ENCODE peak calls at places on chromosome 17, in ten cellular contexts. One of them, this sample, is unnamed.

GRCh38 chr17:78196712-78197111 is 9.6 kb downstream of the AFMID start:
- DNase-seq in AG04450: no peak
- DNase-seq in left ventricle myocardium inferior: no peak
- DNase-seq in mucosa of descending colon: no peak
- DNase-seq in heart right ventricle: no peak
- DNase-seq in heart left ventricle: no peak
- DNase-seq in body of pancreas: no peak
- DNase-seq in HCT116: no peak
- DNase-seq in OCI-LY7: no peak
- DNase-seq in neural progenitor cell: no peak
- DNase-seq in this sample: no peak

GRCh38 chr17:50640701-50641338 is 6.1 kb downstream of the ABCC3 start:
- DNase-seq in heart right ventricle: no peak
- DNase-seq in body of pancreas: no peak
- DNase-seq in left ventricle myocardium inferior: no peak
- DNase-seq in HCT116: no peak
- DNase-seq in AG04450: no peak
- DNase-seq in neural progenitor cell: no peak
- DNase-seq in mucosa of descending colon: peak; percentile 50
- DNase-seq in OCI-LY7: no peak
- DNase-seq in heart left ventricle: no peak
- DNase-seq in this sample: peak; percentile 70

GRCh38 chr17:74770498-74771318 is 5.4 kb downstream of the NAT9 start:
- DNase-seq in OCI-LY7: peak; percentile 66
- DNase-seq in AG04450: no peak
- DNase-seq in HCT116: peak; percentile 41
- DNase-seq in heart left ventricle: peak; percentile 85
- DNase-seq in mucosa of descending colon: peak; percentile 79
- DNase-seq in heart right ventricle: peak; percentile 56
- DNase-seq in neural progenitor cell: peak; percentile 78
- DNase-seq in body of pancreas: peak; percentile 92
- DNase-seq in left ventricle myocardium inferior: peak; percentile 64
- DNase-seq in this sample: no peak

GRCh38 chr17:18195246-18195645 is 11.6 kb downstream of the ALKBH5 start:
- DNase-seq in OCI-LY7: no peak
- DNase-seq in HCT116: no peak
- DNase-seq in left ventricle myocardium inferior: no peak
- DNase-seq in AG04450: no peak
- DNase-seq in body of pancreas: no peak
- DNase-seq in heart right ventricle: no peak
- DNase-seq in mucosa of descending colon: no peak
- DNase-seq in heart left ventricle: no peak
- DNase-seq in neural progenitor cell: no peak
- DNase-seq in this sample: no peak

GRCh38 chr17:68035523-68036303 is at the start of gene KPNA2:
- DNase-seq in left ventricle myocardium inferior: peak; percentile 92
- DNase-seq in heart left ventricle: peak; percentile 94
- DNase-seq in mucosa of descending colon: peak; percentile 92
- DNase-seq in AG04450: peak; percentile 96
- DNase-seq in HCT116: peak; percentile 99
- DNase-seq in OCI-LY7: peak; percentile 100
- DNase-seq in neural progenitor cell: peak; percentile 97
- DNase-seq in body of pancreas: peak; percentile 92
- DNase-seq in heart right ventricle: peak; percentile 96
- DNase-seq in this sample: peak; percentile 78

GRCh38 chr17:892958-893357 is 86.6 kb downstream of the NXN start:
- DNase-seq in body of pancreas: no peak
- DNase-seq in AG04450: no peak
- DNase-seq in heart right ventricle: no peak
- DNase-seq in neural progenitor cell: no peak
- DNase-seq in HCT116: no peak
- DNase-seq in OCI-LY7: no peak
- DNase-seq in heart left ventricle: no peak
- DNase-seq in left ventricle myocardium inferior: no peak
- DNase-seq in mucosa of descending colon: no peak
- DNase-seq in this sample: no peak

GRCh38 chr17:55735784-55736405 is 13.2 kb upstream of the TMEM100 start:
- DNase-seq in HCT116: peak; percentile 49
- DNase-seq in OCI-LY7: peak; percentile 65
- DNase-seq in left ventricle myocardium inferior: no peak
- DNase-seq in AG04450: no peak
- DNase-seq in mucosa of descending colon: no peak
- DNase-seq in body of pancreas: peak; percentile 38
- DNase-seq in heart left ventricle: no peak
- DNase-seq in heart right ventricle: peak; percentile 54
- DNase-seq in neural progenitor cell: peak; percentile 74
- DNase-seq in this sample: no peak

GRCh38 chr17:77254961-77255741 is 114.4 kb downstream of the SEC14L1 start:
- DNase-seq in AG04450: peak; percentile 50
- DNase-seq in heart left ventricle: no peak
- DNase-seq in body of pancreas: no peak
- DNase-seq in left ventricle myocardium inferior: no peak
- DNase-seq in OCI-LY7: no peak
- DNase-seq in neural progenitor cell: peak; percentile 25
- DNase-seq in heart right ventricle: no peak
- DNase-seq in mucosa of descending colon: no peak
- DNase-seq in HCT116: peak; percentile 89
- DNase-seq in this sample: no peak

GRCh38 chr17:61743766-61744165 is 119.6 kb downstream of the BRIP1 start:
- DNase-seq in neural progenitor cell: no peak
- DNase-seq in AG04450: no peak
- DNase-seq in heart right ventricle: no peak
- DNase-seq in mucosa of descending colon: no peak
- DNase-seq in body of pancreas: no peak
- DNase-seq in left ventricle myocardium inferior: no peak
- DNase-seq in HCT116: no peak
- DNase-seq in OCI-LY7: no peak
- DNase-seq in heart left ventricle: no peak
- DNase-seq in this sample: no peak

GRCh38 chr17:61746248-61746985 is 116.9 kb downstream of the BRIP1 start:
- DNase-seq in heart right ventricle: no peak
- DNase-seq in body of pancreas: no peak
- DNase-seq in left ventricle myocardium inferior: no peak
- DNase-seq in AG04450: no peak
- DNase-seq in OCI-LY7: no peak
- DNase-seq in mucosa of descending colon: no peak
- DNase-seq in HCT116: no peak
- DNase-seq in heart left ventricle: no peak
- DNase-seq in neural progenitor cell: no peak
- DNase-seq in this sample: no peak

GRCh38 chr17:61744804-61745203 is 118.5 kb downstream of the BRIP1 start:
- DNase-seq in heart right ventricle: no peak
- DNase-seq in heart left ventricle: no peak
- DNase-seq in neural progenitor cell: no peak
- DNase-seq in body of pancreas: no peak
- DNase-seq in mucosa of descending colon: no peak
- DNase-seq in OCI-LY7: no peak
- DNase-seq in left ventricle myocardium inferior: no peak
- DNase-seq in HCT116: no peak
- DNase-seq in AG04450: no peak
- DNase-seq in this sample: no peak

GRCh38 chr17:61739002-61739401 is 124.3 kb downstream of the BRIP1 start:
- DNase-seq in AG04450: no peak
- DNase-seq in body of pancreas: no peak
- DNase-seq in heart left ventricle: no peak
- DNase-seq in HCT116: no peak
- DNase-seq in heart right ventricle: no peak
- DNase-seq in OCI-LY7: no peak
- DNase-seq in left ventricle myocardium inferior: no peak
- DNase-seq in mucosa of descending colon: no peak
- DNase-seq in neural progenitor cell: no peak
- DNase-seq in this sample: no peak

GRCh38 chr17:61744252-61744651 is 119.1 kb downstream of the BRIP1 start:
- DNase-seq in AG04450: no peak
- DNase-seq in heart left ventricle: no peak
- DNase-seq in left ventricle myocardium inferior: no peak
- DNase-seq in mucosa of descending colon: no peak
- DNase-seq in HCT116: no peak
- DNase-seq in OCI-LY7: no peak
- DNase-seq in heart right ventricle: no peak
- DNase-seq in neural progenitor cell: no peak
- DNase-seq in body of pancreas: no peak
- DNase-seq in this sample: no peak
- H3K9me3 ChIP-seq in AG04450: peaks cover 3% of the 10 kb centered on the region
- H3K9me3 ChIP-seq in heart left ventricle: peaks cover 18% of the 10 kb centered on the region
- H3K9me3 ChIP-seq in left ventricle myocardium inferior: peaks cover 48% of the 10 kb centered on the region
- H3K9me3 ChIP-seq in mucosa of descending colon: no peaks in the 10 kb centered on the region
- H3K9me3 ChIP-seq in HCT116: no peaks in the 10 kb centered on the region
- H3K9me3 ChIP-seq in OCI-LY7: peaks cover 16% of the 10 kb centered on the region
- H3K9me3 ChIP-seq in heart right ventricle: peaks cover 8% of the 10 kb centered on the region
- H3K9me3 ChIP-seq in neural progenitor cell: peaks cover 7% of the 10 kb centered on the region
- H3K9me3 ChIP-seq in body of pancreas: no peaks in the 10 kb centered on the region
- H3K9me3 ChIP-seq in this sample: no peaks in the 10 kb centered on the region

GRCh38 chr17:57033296-57033695 is 51.8 kb upstream of the AKAP1 start:
- DNase-seq in heart right ventricle: peak; percentile 61
- DNase-seq in AG04450: no peak
- DNase-seq in neural progenitor cell: no peak
- DNase-seq in heart left ventricle: no peak
- DNase-seq in left ventricle myocardium inferior: no peak
- DNase-seq in mucosa of descending colon: no peak
- DNase-seq in OCI-LY7: no peak
- DNase-seq in HCT116: no peak
- DNase-seq in body of pancreas: peak; percentile 52
- DNase-seq in this sample: peak; percentile 86

GRCh38 chr17:57025876-57026275 is 47.9 kb downstream of the SCPEP1 start:
- DNase-seq in AG04450: no peak
- DNase-seq in heart left ventricle: no peak
- DNase-seq in body of pancreas: no peak
- DNase-seq in left ventricle myocardium inferior: no peak
- DNase-seq in mucosa of descending colon: no peak
- DNase-seq in heart right ventricle: no peak
- DNase-seq in OCI-LY7: peak; percentile 23
- DNase-seq in neural progenitor cell: no peak
- DNase-seq in HCT116: no peak
- DNase-seq in this sample: no peak

GRCh38 chr17:57032343-57032742 is 52.7 kb upstream of the AKAP1 start:
- DNase-seq in HCT116: no peak
- DNase-seq in neural progenitor cell: peak; percentile 13
- DNase-seq in OCI-LY7: no peak
- DNase-seq in heart left ventricle: no peak
- DNase-seq in left ventricle myocardium inferior: peak; percentile 36
- DNase-seq in AG04450: no peak
- DNase-seq in body of pancreas: peak; percentile 39
- DNase-seq in heart right ventricle: peak; percentile 40
- DNase-seq in mucosa of descending colon: no peak
- DNase-seq in this sample: no peak

DNA sequence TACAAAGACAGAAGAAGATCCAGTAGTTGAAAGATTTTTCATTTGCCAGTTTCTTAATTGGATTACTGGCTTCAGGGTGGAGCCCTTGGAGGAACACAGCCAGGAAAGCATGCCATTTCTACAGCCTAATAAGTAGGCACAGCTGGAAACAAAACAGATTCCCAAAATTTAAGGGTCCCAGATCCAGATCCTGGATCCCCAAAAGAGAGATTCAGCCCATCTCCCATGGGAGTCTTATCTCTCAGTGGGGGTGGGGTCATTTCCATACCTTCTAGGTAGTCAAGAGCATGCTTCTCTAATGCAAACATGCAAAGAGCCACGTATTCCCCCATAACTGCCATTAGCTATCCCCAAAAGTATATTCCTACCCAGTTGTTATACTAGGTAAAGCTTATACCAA is 49.9 kb downstream of the SCPEP1 start:
- DNase-seq in HCT116: no peak
- DNase-seq in heart right ventricle: no peak
- DNase-seq in OCI-LY7: no peak
- DNase-seq in mucosa of descending colon: no peak
- DNase-seq in neural progenitor cell: no peak
- DNase-seq in heart left ventricle: no peak
- DNase-seq in body of pancreas: no peak
- DNase-seq in AG04450: no peak
- DNase-seq in left ventricle myocardium inferior: no peak
- DNase-seq in this sample: no peak
- H3K9me3 ChIP-seq in HCT116: peaks cover 23% of the 10 kb centered on the region
- H3K9me3 ChIP-seq in heart right ventricle: no peaks in the 10 kb centered on the region
- H3K9me3 ChIP-seq in OCI-LY7: peaks cover 31% of the 10 kb centered on the region
- H3K9me3 ChIP-seq in mucosa of descending colon: peaks cover 15% of the 10 kb centered on the region
- H3K9me3 ChIP-seq in neural progenitor cell: peaks cover 15% of the 10 kb centered on the region
- H3K9me3 ChIP-seq in heart left ventricle: peaks cover 8% of the 10 kb centered on the region
- H3K9me3 ChIP-seq in body of pancreas: no peaks in the 10 kb centered on the region
- H3K9me3 ChIP-seq in AG04450: peaks cover 6% of the 10 kb centered on the region
- H3K9me3 ChIP-seq in left ventricle myocardium inferior: peaks cover 28% of the 10 kb centered on the region
- H3K9me3 ChIP-seq in this sample: no peaks in the 10 kb centered on the region

GRCh38 chr17:22464041-22464440 is 771.7 kb downstream of the KCNJ18 start:
- DNase-seq in AG04450: no peak
- DNase-seq in neural progenitor cell: no peak
- DNase-seq in heart left ventricle: no peak
- DNase-seq in OCI-LY7: no peak
- DNase-seq in left ventricle myocardium inferior: no peak
- DNase-seq in heart right ventricle: no peak
- DNase-seq in body of pancreas: no peak
- DNase-seq in HCT116: no peak
- DNase-seq in mucosa of descending colon: no peak
- DNase-seq in this sample: no peak
- H3K9me3 ChIP-seq in AG04450: peaks cover 54% of the 10 kb centered on the region
- H3K9me3 ChIP-seq in neural progenitor cell: peaks cover 16% of the 10 kb centered on the region
- H3K9me3 ChIP-seq in heart left ventricle: no peaks in the 10 kb centered on the region
- H3K9me3 ChIP-seq in OCI-LY7: no peaks in the 10 kb centered on the region
- H3K9me3 ChIP-seq in left ventricle myocardium inferior: peaks cover 4% of the 10 kb centered on the region
- H3K9me3 ChIP-seq in heart right ventricle: no peaks in the 10 kb centered on the region
- H3K9me3 ChIP-seq in body of pancreas: no peaks in the 10 kb centered on the region
- H3K9me3 ChIP-seq in HCT116: no peaks in the 10 kb centered on the region
- H3K9me3 ChIP-seq in mucosa of descending colon: peaks cover 61% of the 10 kb centered on the region
- H3K9me3 ChIP-seq in this sample: no peaks in the 10 kb centered on the region

GRCh38 chr17:62916684-62917571 is 49.1 kb upstream of the TANC2 start:
- DNase-seq in left ventricle myocardium inferior: no peak
- DNase-seq in heart left ventricle: no peak
- DNase-seq in OCI-LY7: no peak
- DNase-seq in heart right ventricle: no peak
- DNase-seq in AG04450: no peak
- DNase-seq in HCT116: no peak
- DNase-seq in neural progenitor cell: no peak
- DNase-seq in body of pancreas: no peak
- DNase-seq in mucosa of descending colon: no peak
- DNase-seq in this sample: no peak

GRCh38 chr17:62921837-62922236 is 44.2 kb upstream of the TANC2 start:
- DNase-seq in heart right ventricle: no peak
- DNase-seq in body of pancreas: no peak
- DNase-seq in neural progenitor cell: no peak
- DNase-seq in AG04450: no peak
- DNase-seq in OCI-LY7: no peak
- DNase-seq in mucosa of descending colon: no peak
- DNase-seq in left ventricle myocardium inferior: no peak
- DNase-seq in HCT116: no peak
- DNase-seq in heart left ventricle: no peak
- DNase-seq in this sample: no peak

GRCh38 chr17:62920300-62920699 is 45.7 kb upstream of the TANC2 start:
- DNase-seq in neural progenitor cell: no peak
- DNase-seq in left ventricle myocardium inferior: no peak
- DNase-seq in mucosa of descending colon: no peak
- DNase-seq in AG04450: no peak
- DNase-seq in body of pancreas: no peak
- DNase-seq in OCI-LY7: no peak
- DNase-seq in heart right ventricle: no peak
- DNase-seq in HCT116: no peak
- DNase-seq in heart left ventricle: no peak
- DNase-seq in this sample: no peak

GRCh38 chr17:62923515-62924150 is 42.4 kb upstream of the TANC2 start:
- DNase-seq in AG04450: no peak
- DNase-seq in HCT116: no peak
- DNase-seq in body of pancreas: no peak
- DNase-seq in heart right ventricle: no peak
- DNase-seq in heart left ventricle: no peak
- DNase-seq in mucosa of descending colon: no peak
- DNase-seq in left ventricle myocardium inferior: no peak
- DNase-seq in neural progenitor cell: no peak
- DNase-seq in OCI-LY7: no peak
- DNase-seq in this sample: no peak

GRCh38 chr17:62919388-62919787 is 46.6 kb upstream of the TANC2 start:
- DNase-seq in left ventricle myocardium inferior: no peak
- DNase-seq in mucosa of descending colon: no peak
- DNase-seq in neural progenitor cell: no peak
- DNase-seq in heart right ventricle: no peak
- DNase-seq in AG04450: no peak
- DNase-seq in body of pancreas: no peak
- DNase-seq in HCT116: no peak
- DNase-seq in OCI-LY7: no peak
- DNase-seq in heart left ventricle: no peak
- DNase-seq in this sample: no peak
- H3K9me3 ChIP-seq in left ventricle myocardium inferior: no peaks in the 10 kb centered on the region
- H3K9me3 ChIP-seq in mucosa of descending colon: no peaks in the 10 kb centered on the region
- H3K9me3 ChIP-seq in neural progenitor cell: no peaks in the 10 kb centered on the region
- H3K9me3 ChIP-seq in heart right ventricle: no peaks in the 10 kb centered on the region
- H3K9me3 ChIP-seq in AG04450: no peaks in the 10 kb centered on the region
- H3K9me3 ChIP-seq in body of pancreas: no peaks in the 10 kb centered on the region
- H3K9me3 ChIP-seq in HCT116: no peaks in the 10 kb centered on the region
- H3K9me3 ChIP-seq in OCI-LY7: no peaks in the 10 kb centered on the region
- H3K9me3 ChIP-seq in heart left ventricle: no peaks in the 10 kb centered on the region
- H3K9me3 ChIP-seq in this sample: no peaks in the 10 kb centered on the region